ENCODE peak calls at places on chromosomes 11 and 22, in eight cellular contexts. Z, X, U, G, J, S, F and L are unnamed samples.

GRCh38 chr11:11865449-11865848 is 23.7 kb downstream of the USP47 start:
- DNase-seq in Z (no peak), X (no peak), U (no peak), G (no peak), J (no peak), S (no peak), F (no peak), L (no peak)

GRCh38 chr22:23306438-23306921 is 126.2 kb downstream of the BCR start:
- DNase-seq in Z (peak; percentile 74), X (peak; percentile 58), U (no peak), G (no peak), J (peak; percentile 86), S (no peak), F (no peak), L (no peak)

GRCh38 chr22:49276567-49276966 is 551.1 kb downstream of the BRD1 start:
- DNase-seq in Z (no peak), X (no peak), U (no peak), G (no peak), J (no peak), S (no peak), F (no peak), L (no peak)

GRCh38 chr11:45926001-45926401 is 3.5 kb downstream of the LARGE2 start:
- DNase-seq in Z (no peak), X (peak; percentile 13), U (no peak), G (peak; percentile 18), J (no peak), S (no peak), F (peak; percentile 4), L (no peak)

GRCh38 chr11:1196516-1197391 is 26.1 kb upstream of the MUC5B start:
- DNase-seq in Z (no peak), X (peak; percentile 6), U (no peak), G (peak; percentile 28), J (no peak), S (no peak), F (no peak), L (no peak)

GRCh38 chr11:67082071-67082791 is 25.6 kb downstream of the RHOD start:
- DNase-seq in Z (no peak), X (peak; percentile 26), U (peak; percentile 61), G (no peak), J (peak; percentile 17), S (no peak), F (peak; percentile 14), L (no peak)

GRCh38 chr11:123707606-123708205 is 33.8 kb downstream of the ZNF202 start:
- DNase-seq in Z (peak; percentile 77), X (peak; percentile 38), U (peak; percentile 85), G (peak; percentile 48), J (peak; percentile 87), S (peak; percentile 53), F (peak; percentile 58), L (peak; percentile 34)

GRCh38 chr11:75435571-75435925 is 2.5 kb upstream of the KLHL35 start:
- DNase-seq in Z (no peak), X (no peak), U (no peak), G (no peak), J (no peak), S (no peak), F (no peak), L (no peak)

GRCh38 chr11:75565221-75565814 is 3.3 kb downstream of the SERPINH1 start:
- DNase-seq in Z (peak; percentile 78), X (peak; percentile 74), U (no peak), G (no peak), J (peak; percentile 68), S (no peak), F (peak; percentile 47), L (no peak)

GRCh38 chr11:62064221-62064620 is 59.6 kb upstream of the INCENP start:
- DNase-seq in Z (no peak), X (no peak), U (no peak), G (no peak), J (no peak), S (no peak), F (no peak), L (no peak)

GRCh38 chr11:62057069-62057468 is 66.7 kb upstream of the INCENP start:
- DNase-seq in Z (no peak), X (no peak), U (no peak), G (no peak), J (no peak), S (no peak), F (no peak), L (no peak)

GRCh38 chr11:62055970-62056369 is 67.8 kb upstream of the INCENP start:
- DNase-seq in Z (no peak), X (no peak), U (no peak), G (no peak), J (no peak), S (no peak), F (no peak), L (no peak)

GRCh38 chr11:62062223-62062861 is 61.5 kb upstream of the INCENP start:
- DNase-seq in Z (no peak), X (no peak), U (no peak), G (no peak), J (no peak), S (no peak), F (no peak), L (no peak)

DNA sequence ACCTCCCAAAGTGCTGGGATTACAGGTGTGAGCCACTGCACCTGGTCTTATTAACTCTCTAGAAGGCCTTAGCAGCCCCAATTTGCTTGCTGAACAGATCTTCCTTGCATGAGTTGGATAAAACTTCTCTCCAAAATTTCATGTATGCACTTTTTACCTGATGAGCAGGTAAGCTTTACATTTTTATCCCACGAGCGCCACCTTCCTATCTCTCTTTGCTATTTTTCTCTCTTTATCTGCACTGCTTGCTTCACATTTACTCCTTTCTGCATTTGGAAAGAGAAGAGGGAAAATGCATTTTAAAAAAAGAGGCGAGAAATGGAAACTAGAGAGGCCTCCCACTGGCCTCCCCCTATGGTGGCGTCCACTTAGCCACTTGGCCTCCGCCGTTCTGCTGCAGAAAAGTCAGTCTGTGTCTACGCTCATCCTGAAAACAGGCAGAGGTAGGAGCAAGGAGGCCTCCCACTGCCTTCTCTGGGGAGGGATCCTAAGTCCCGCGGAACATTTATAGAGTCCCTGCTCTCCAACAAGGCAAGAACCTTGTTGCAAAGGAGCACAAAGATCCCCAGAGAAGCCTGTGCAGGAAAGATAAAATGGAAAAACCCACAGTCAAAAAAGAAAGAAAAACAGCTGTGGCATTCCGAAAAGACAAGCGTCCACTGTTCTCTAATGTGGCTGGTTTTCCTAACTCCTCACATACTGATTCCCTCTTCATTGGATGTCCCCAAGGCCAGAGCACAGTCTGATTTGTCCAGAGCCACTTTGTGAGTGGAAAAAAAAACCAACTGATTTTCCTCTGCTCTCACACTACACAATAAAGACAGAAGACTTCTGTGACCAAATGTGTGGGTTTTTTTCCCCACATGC is 62.2 kb upstream of the INCENP start:
- DNase-seq in Z (no peak), X (no peak), U (peak; percentile 57), G (no peak), J (no peak), S (no peak), F (no peak), L (no peak)
- TF ChIP-seq CTCF in Z (no peak), X (no peak), U (peak; percentile 51), G (no peak), J (no peak), S (no peak), F (no peak), L (no peak)

GRCh38 chr22:44729391-44730012 is 22.9 kb upstream of the ARHGAP8 start:
- DNase-seq in Z (peak; percentile 71), X (peak; percentile 55), U (no peak), G (no peak), J (peak; percentile 79), S (no peak), F (no peak), L (peak; percentile 23)
- TF ChIP-seq CTCF in Z (peak; percentile 44), X (no peak), U (no peak), G (no peak), J (peak; percentile 65), S (no peak), F (no peak), L (peak; percentile 43)

GRCh38 chr11:34655335-34656008 is 34.6 kb downstream of the EHF start:
- DNase-seq in Z (peak; percentile 97), X (no peak), U (no peak), G (no peak), J (peak; percentile 70), S (no peak), F (no peak), L (no peak)

GRCh38 chr11:34653851-34654490 is 33.1 kb downstream of the EHF start:
- DNase-seq in Z (peak; percentile 99), X (no peak), U (no peak), G (peak; percentile 44), J (peak; percentile 95), S (no peak), F (peak; percentile 59), L (peak; percentile 68)

GRCh38 chr11:34653031-34653430 is 32.1 kb downstream of the EHF start:
- DNase-seq in Z (no peak), X (no peak), U (no peak), G (no peak), J (no peak), S (no peak), F (no peak), L (no peak)

GRCh38 chr11:34656062-34656720 is 35.3 kb downstream of the EHF start:
- DNase-seq in Z (peak; percentile 28), X (no peak), U (no peak), G (no peak), J (no peak), S (no peak), F (no peak), L (no peak)

DNA sequence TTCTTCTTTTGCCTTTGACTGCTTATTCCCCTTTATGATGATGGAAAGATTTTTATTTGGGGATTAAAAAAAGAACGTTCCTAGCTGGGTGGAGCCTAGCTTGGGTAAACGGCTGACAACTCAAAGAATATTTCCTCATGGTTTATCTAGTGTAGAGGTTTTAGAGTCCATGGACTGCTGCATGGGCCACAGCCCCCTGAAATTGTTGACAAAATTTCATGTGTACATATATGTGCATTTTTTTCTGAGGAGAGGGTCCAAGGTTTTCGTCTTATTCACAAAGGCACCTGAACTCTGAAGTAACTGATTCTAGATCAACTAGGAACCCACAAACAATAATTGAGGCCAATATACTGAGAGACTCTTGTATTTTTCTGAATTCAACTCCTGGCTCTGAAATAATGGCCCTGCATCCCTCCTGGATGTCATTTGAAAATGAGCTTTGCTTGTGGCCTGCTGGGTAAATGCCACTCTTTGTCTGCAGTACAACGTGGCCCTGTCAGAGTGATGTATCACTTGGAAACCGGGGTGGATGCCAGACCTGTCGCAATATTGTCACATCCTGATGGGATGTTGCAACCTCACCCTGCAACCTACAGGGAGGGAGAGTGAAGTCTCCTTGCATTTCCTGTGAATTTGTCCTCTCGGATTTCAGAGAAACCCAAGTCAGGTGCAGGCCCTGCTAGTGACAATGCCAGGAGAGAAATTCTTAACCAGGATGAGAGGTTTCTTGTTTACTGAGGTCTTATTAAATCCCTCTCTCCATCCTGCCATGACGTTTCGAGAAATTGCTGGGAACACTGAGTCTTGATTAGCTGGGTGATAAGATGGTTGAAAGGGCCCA is 33.8 kb downstream of the EHF start:
- DNase-seq in Z (peak; percentile 66), X (no peak), U (peak; percentile 70), G (no peak), J (peak; percentile 56), S (no peak), F (no peak), L (no peak)
- TF ChIP-seq CTCF in Z (no peak), X (no peak), U (no peak), G (no peak), J (no peak), S (no peak), F (no peak), L (no peak)

DNA sequence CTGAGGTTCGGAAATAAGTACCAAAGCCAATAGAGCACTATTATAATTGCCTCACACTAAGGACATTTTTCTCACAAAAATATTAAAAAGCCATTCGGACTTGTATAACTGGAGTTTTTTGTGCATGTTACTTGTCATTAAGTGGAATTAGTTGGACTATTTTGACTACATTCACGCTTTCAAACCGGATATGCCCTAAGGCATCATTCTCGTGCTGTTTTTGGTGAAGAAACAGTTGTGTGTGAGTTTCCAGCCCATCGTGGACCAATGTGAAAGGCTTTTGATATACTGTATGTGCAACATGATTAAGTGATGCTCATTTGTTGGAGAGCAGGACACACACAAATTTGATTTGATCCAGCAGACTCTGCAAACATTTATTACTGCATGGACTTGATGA is 192.8 kb downstream of the PGR start:
- DNase-seq in Z (no peak), X (no peak), U (no peak), G (no peak), J (no peak), S (no peak), F (no peak), L (no peak)
- TF ChIP-seq CTCF in Z (no peak), X (no peak), U (no peak), G (no peak), J (no peak), S (no peak), F (no peak), L (no peak)